ENCODE peak calls at places on chromosomes 6 and 20, in nine cellular contexts. T is skeletal muscle cell; R is central memory CD4-positive, alpha-beta T cell; Z is GM12892; D is PC-9; Q is ascending aorta; S is non-pigmented ciliary epithelial cell; K is CD8-positive, alpha-beta T cell; P is hippocampal formation. H is an unnamed sample.

GRCh38 chr6:41682497-41682961 is 44.3 kb downstream of the MDFI start:
- DNase-seq in T (no peak), R (no peak), Z (no peak), D (no peak), Q (no peak), S (no peak), K (no peak), P (no peak), H (no peak)

GRCh38 chr6:43509142-43509983 is 783 bp downstream of the LRRC73 start:
- DNase-seq in T (no peak), R (no peak), Z (no peak), D (no peak), Q (no peak), S (no peak), K (no peak), P (no peak), H (no peak)

GRCh38 chr6:20846602-20847028 is 312.4 kb downstream of the CDKAL1 start:
- DNase-seq in T (no peak), R (no peak), Z (no peak), D (no peak), Q (no peak), S (no peak), K (no peak), P (no peak), H (no peak)

GRCh38 chr6:22471746-22472145 is 97.6 kb upstream of the HDGFL1 start:
- DNase-seq in T (no peak), R (no peak), Z (no peak), D (no peak), Q (no peak), S (no peak), K (no peak), P (no peak), H (no peak)

GRCh38 chr6:56851104-56851503 is 103.8 kb upstream of the BEND6 start:
- DNase-seq in T (no peak), R (no peak), Z (no peak), D (peak), Q (no peak), S (no peak), K (no peak), P (no peak), H (peak)

GRCh38 chr6:158624684-158625682 is 19.6 kb downstream of the DYNLT1 start:
- DNase-seq in T (no peak), R (no peak), Z (no peak), D (no peak), Q (no peak), S (no peak), K (no peak), P (no peak), H (no peak)

GRCh38 chr6:68778356-68779020 is 143.4 kb downstream of the ADGRB3 start:
- DNase-seq in T (peak), R (no peak), Z (no peak), D (no peak), Q (no peak), S (peak), K (no peak), P (peak), H (peak)

GRCh38 chr20:973785-974194 is 28.3 kb downstream of the RSPO4 start:
- DNase-seq in T (no peak), R (peak), Z (no peak), D (peak), Q (no peak), S (no peak), K (no peak), P (no peak), H (peak)

GRCh38 chr6:133895573-133896343 is 6.8 kb downstream of the TCF21 start:
- DNase-seq in T (no peak), R (no peak), Z (no peak), D (no peak), Q (no peak), S (no peak), K (no peak), P (no peak), H (no peak)

GRCh38 chr6:108874470-108875160 is 26.4 kb downstream of the ARMC2 start:
- DNase-seq in T (peak), R (no peak), Z (peak), D (no peak), Q (no peak), S (no peak), K (peak), P (no peak), H (no peak)

GRCh38 chr6:18099501-18099900 is 23.0 kb downstream of the NHLRC1 start:
- DNase-seq in T (no peak), R (no peak), Z (no peak), D (no peak), Q (no peak), S (no peak), K (no peak), P (no peak), H (no peak)

GRCh38 chr6:72819609-72820008 is 197.7 kb downstream of the KCNQ5 start:
- DNase-seq in T (no peak), R (no peak), Z (no peak), D (peak), Q (no peak), S (no peak), K (no peak), P (no peak), H (no peak)

GRCh38 chr6:52983159-52983848 is 11.8 kb downstream of the GSTA4 start:
- DNase-seq in T (no peak), R (no peak), Z (no peak), D (no peak), Q (no peak), S (no peak), K (no peak), P (no peak), H (no peak)

GRCh38 chr6:152301806-152302568 is 335.2 kb downstream of the SYNE1 start:
- DNase-seq in T (peak), R (peak), Z (peak), D (no peak), Q (peak), S (peak), K (peak), P (peak), H (peak)

GRCh38 chr20:34310481-34311117 is 7.4 kb upstream of the AHCY start:
- DNase-seq in T (no peak), R (no peak), Z (no peak), D (no peak), Q (no peak), S (no peak), K (no peak), P (no peak), H (no peak)

GRCh38 chr6:62519574-62519973 is 233.5 kb upstream of the KHDRBS2 start:
- DNase-seq in T (no peak), R (no peak), Z (no peak), D (no peak), Q (no peak), S (no peak), K (no peak), P (no peak), H (no peak)

GRCh38 chr20:17610566-17611289 is 40.9 kb downstream of the DSTN start:
- DNase-seq in T (no peak), R (peak), Z (no peak), D (no peak), Q (no peak), S (no peak), K (peak), P (no peak), H (peak)

GRCh38 chr6:80872194-80872950 is 765.9 kb downstream of the BCKDHB start:
- DNase-seq in T (peak), R (no peak), Z (no peak), D (no peak), Q (no peak), S (no peak), K (no peak), P (no peak), H (peak)

GRCh38 chr6:18155273-18155863 is at the start of gene KDM1B:
- DNase-seq in T (peak), R (peak), Z (peak), D (peak), Q (peak), S (peak), K (peak), P (peak), H (no peak)

GRCh38 chr20:4017051-4017702 is 1.8 kb upstream of the RNF24 start:
- DNase-seq in T (no peak), R (no peak), Z (no peak), D (no peak), Q (no peak), S (no peak), K (no peak), P (no peak), H (no peak)

GRCh38 chr6:19838442-19839236 is 1.5 kb downstream of the ID4 start:
- DNase-seq in T (no peak), R (no peak), Z (no peak), D (peak), Q (no peak), S (no peak), K (no peak), P (no peak), H (peak)